ENCODE peak calls at places on chromosomes 2 and 18, in five cellular contexts. R is foreskin fibroblast, W is RWPE1, N is progenitor cell of endocrine pancreas, P is AG04449. H is an unnamed sample.

GRCh38 chr2:229414631-229415030 is 143.5 kb upstream of the PID1 start:
- DNase-seq in W (no peak), N (no peak), R (no peak), P (no peak), H (no peak)

GRCh38 chr2:60527762-60528161 is 25.7 kb downstream of the BCL11A start:
- DNase-seq in W (no peak), N (no peak), R (no peak), P (no peak), H (no peak)

GRCh38 chr2:215332876-215333600 is 21.2 kb downstream of the ATIC start:
- DNase-seq in W (no peak), R (no peak), P (no peak), N (no peak), H (no peak)

GRCh38 chr2:237156131-237156856 is 70.6 kb downstream of the COPS8 start:
- DNase-seq in R (peak; percentile 97), W (no peak), P (no peak), N (no peak), H (no peak)

GRCh38 chr2:100820346-100821254 is 661 bp downstream of the NPAS2 start:
- DNase-seq in N (peak; percentile 14), W (no peak), R (no peak), P (no peak), H (peak; percentile 51)

GRCh38 chr2:26772064-26773001 is 8.2 kb downstream of the SLC35F6 start:
- DNase-seq in P (no peak), W (no peak), N (no peak), R (peak; percentile 85), H (no peak)

GRCh38 chr2:145743016-145743415 is 1223.1 kb upstream of the ZEB2 start:
- DNase-seq in W (no peak), R (no peak), N (no peak), P (no peak), H (no peak)

GRCh38 chr2:162007447-162008040 is 66.5 kb downstream of the DPP4 start:
- DNase-seq in W (peak; percentile 7), N (no peak), P (no peak), R (no peak), H (no peak)

GRCh38 chr2:3022841-3023372 is 354.7 kb downstream of the EIPR1 start:
- DNase-seq in R (no peak), N (no peak), P (no peak), W (no peak), H (no peak)

GRCh38 chr18:28984731-28985130 is 807.8 kb upstream of the CDH2 start:
- DNase-seq in R (no peak), P (no peak), N (no peak), W (no peak), H (no peak)

GRCh38 chr2:126891681-126892500 is 6.8 kb upstream of the TEX51 start:
- DNase-seq in W (no peak), P (no peak), N (no peak), R (no peak), H (no peak)

GRCh38 chr2:65033178-65033577 is 23.0 kb upstream of the CEP68 start:
- DNase-seq in P (no peak), R (no peak), W (no peak), N (no peak), H (no peak)

GRCh38 chr18:59249186-59249774 is 24.0 kb downstream of the RAX start:
- DNase-seq in W (peak; percentile 21), R (peak; percentile 73), P (no peak), N (no peak), H (peak; percentile 59)

GRCh38 chr2:120675460-120676130 is 60.1 kb upstream of the GLI2 start:
- DNase-seq in P (no peak), W (peak; percentile 64), N (peak; percentile 67), R (peak; percentile 52), H (peak; percentile 79)

GRCh38 chr2:102141915-102142828 is at the start of gene IL1R1:
- DNase-seq in N (peak; percentile 43), W (peak; percentile 67), R (peak; percentile 87), P (no peak), H (peak; percentile 79)

GRCh38 chr18:51128533-51128932 is 68.9 kb downstream of the MEX3C start:
- DNase-seq in R (no peak), P (no peak), N (no peak), W (no peak), H (no peak)

GRCh38 chr18:1452821-1453220 is 548.1 kb downstream of the ADCYAP1 start:
- DNase-seq in W (no peak), R (no peak), N (no peak), P (no peak), H (no peak)

GRCh38 chr2:25371253-25372241 is 29.8 kb upstream of the DNMT3A start:
- DNase-seq in P (no peak), R (no peak), W (no peak), N (no peak), H (no peak)

GRCh38 chr18:54783100-54783499 is 45.2 kb upstream of the RAB27B start:
- DNase-seq in P (no peak), N (no peak), R (no peak), W (no peak), H (no peak)

GRCh38 chr2:156341482-156342251 is 9.1 kb upstream of the NR4A2 start:
- DNase-seq in P (no peak), N (peak; percentile 61), W (peak; percentile 90), R (peak; percentile 91), H (peak; percentile 77)

GRCh38 chr2:122542646-122543045 is 787.2 kb downstream of the TSN start:
- DNase-seq in P (no peak), W (no peak), R (no peak), N (no peak), H (no peak)

GRCh38 chr2:170843656-170844055 is 27.0 kb downstream of the GAD1 start:
- DNase-seq in P (peak; percentile 7), R (peak; percentile 74), W (peak; percentile 47), N (no peak), H (no peak)

GRCh38 chr2:170847716-170848115 is 31.0 kb downstream of the GAD1 start:
- DNase-seq in W (no peak), N (no peak), R (no peak), P (no peak), H (no peak)

GRCh38 chr2:170846318-170846717 is 29.6 kb downstream of the GAD1 start:
- DNase-seq in N (no peak), R (no peak), P (no peak), W (no peak), H (no peak)

GRCh38 chr2:170842785-170843184 is 26.1 kb downstream of the GAD1 start:
- DNase-seq in N (no peak), P (peak; percentile 24), W (no peak), R (peak; percentile 47), H (no peak)

GRCh38 chr2:170845343-170845742 is 28.7 kb downstream of the GAD1 start:
- DNase-seq in P (no peak), R (no peak), N (no peak), W (no peak), H (peak; percentile 27)
- TF ChIP-seq CTCF in P (no peak), R (no peak), N (peak; percentile 15), W (no peak), H (peak; percentile 26)

GRCh38 chr18:73366713-73367112 is 498.9 kb upstream of the NETO1 start:
- DNase-seq in R (peak; percentile 24), N (no peak), W (no peak), P (no peak), H (no peak)

DNA sequence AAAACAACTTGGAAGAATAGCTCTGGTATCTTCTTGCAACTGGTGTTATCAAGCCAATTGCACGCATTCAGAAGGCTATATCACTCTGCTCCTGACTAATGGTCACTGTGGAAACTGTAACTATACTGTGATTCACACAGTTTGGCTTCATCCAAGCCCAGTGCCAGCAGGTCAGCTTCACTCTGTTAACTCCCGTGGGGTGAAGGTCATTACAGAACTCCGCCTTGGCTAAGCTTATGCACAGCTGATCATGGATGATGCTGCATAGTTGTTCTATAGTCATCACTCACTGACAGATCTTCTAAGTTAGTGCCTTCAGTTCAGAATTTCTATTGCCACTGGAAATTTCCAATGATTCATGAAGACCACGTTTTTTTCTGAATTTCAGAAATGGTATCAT is 497.2 kb upstream of the NETO1 start:
- DNase-seq in N (no peak), P (no peak), W (no peak), R (peak; percentile 87), H (no peak)
- TF ChIP-seq CTCF in N (no peak), P (no peak), W (no peak), R (no peak), H (no peak)

GRCh38 chr2:77484026-77484425 is 38.1 kb downstream of the LRRTM4 start:
- DNase-seq in R (no peak), W (no peak), P (no peak), N (no peak), H (no peak)

GRCh38 chr2:77488141-77488540 is 34.0 kb downstream of the LRRTM4 start:
- DNase-seq in W (no peak), R (no peak), P (no peak), N (no peak), H (no peak)

DNA sequence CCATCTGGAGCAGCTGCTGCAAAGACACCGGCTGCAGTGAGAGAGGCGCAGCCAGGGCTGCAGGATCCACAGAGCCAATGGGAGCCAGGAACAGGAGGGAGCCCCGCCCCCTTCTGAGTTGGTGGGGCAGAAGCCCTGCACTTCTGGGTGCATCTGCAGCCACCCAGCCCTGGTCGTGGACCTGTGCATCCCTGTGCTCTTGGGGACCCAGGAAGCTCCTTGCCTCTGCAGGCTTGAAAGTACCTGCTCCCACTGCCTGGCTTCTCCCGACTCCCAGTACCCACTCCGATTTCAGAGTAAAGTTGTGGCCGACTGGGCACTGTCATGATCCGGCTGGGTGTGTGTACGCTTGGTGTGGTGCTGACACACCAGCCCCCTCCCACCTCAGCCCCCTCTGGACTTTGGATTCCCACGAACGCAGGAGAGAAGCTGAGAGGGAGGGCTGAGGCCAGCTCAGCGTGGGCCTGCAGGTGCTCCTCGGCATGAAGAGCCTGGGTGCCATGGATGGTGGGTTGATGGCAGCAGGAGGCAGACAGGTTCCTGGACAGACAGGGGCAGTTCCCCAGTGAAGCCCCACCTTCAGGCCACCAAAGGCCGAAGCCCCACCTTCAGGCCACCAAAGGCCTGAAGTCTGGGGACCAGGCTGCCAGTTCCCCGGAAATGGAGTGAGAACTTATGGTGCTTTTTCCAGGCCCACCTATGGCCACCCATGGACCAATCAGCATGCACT is 34.9 kb downstream of the LRRTM4 start:
- DNase-seq in R (no peak), N (no peak), P (no peak), W (no peak), H (peak; percentile 5)
- TF ChIP-seq CTCF in R (no peak), N (no peak), P (no peak), W (no peak), H (no peak)

GRCh38 chr2:99695856-99696255 is 206.0 kb upstream of the REV1 start:
- DNase-seq in P (no peak), W (no peak), R (no peak), N (no peak), H (no peak)

GRCh38 chr2:99694331-99694730 is 204.5 kb upstream of the REV1 start:
- DNase-seq in R (no peak), P (no peak), N (no peak), W (no peak), H (no peak)

GRCh38 chr2:99695121-99695773 is 205.4 kb upstream of the REV1 start:
- DNase-seq in P (no peak), N (no peak), R (no peak), W (no peak), H (no peak)

GRCh38 chr2:99691931-99692330 is 202.1 kb upstream of the REV1 start:
- DNase-seq in R (no peak), P (no peak), N (no peak), W (no peak), H (no peak)

DNA sequence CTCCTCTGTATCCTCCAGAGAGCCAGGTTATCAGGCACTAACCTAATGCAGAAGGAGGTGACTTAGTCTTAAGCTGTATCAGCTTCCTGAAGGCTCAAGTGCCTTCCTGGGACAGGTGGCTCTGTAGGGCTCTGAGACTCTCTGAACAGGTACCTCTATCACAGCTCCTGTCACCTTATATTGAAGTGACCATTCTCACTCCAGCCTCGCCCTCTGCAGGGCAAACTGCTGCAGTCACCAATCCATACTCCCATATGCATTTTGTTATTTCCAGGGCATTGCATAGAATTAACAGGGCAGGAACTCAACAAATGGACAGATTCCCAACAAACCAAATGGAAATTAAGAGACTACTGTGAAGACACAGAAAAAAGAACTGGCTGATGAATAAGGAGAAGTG is 203.0 kb upstream of the REV1 start:
- DNase-seq in P (no peak), W (no peak), R (no peak), N (no peak), H (no peak)
- TF ChIP-seq CTCF in P (no peak), W (no peak), R (no peak), N (peak; percentile 35), H (no peak)

H was measured in nephron progenitor cell.